ENCODE peak calls at places on chromosomes 1 and 21, in nine cellular contexts. V is NCI-H345; L is coronary artery; O is tibial nerve; Y is NCI-H2171; Q is nucleus accumbens; A is epithelial cell of prostate; W is activated effector memory CD4-positive, alpha-beta T cell treated with anti-CD3 and anti-CD28 coated beads, Interleukin-2, amount 50 U/mL, for 16 hours; S is body of pancreas. Z is an unnamed sample.

GRCh38 chr21:38645282-38645681 is 147.0 kb upstream of the ERG start:
- DNase-seq in V (no peak), L (no peak), O (no peak), Y (no peak), Q (no peak), A (peak), W (no peak), S (no peak), Z (no peak)

GRCh38 chr1:221230605-221231004 is 351.4 kb downstream of the HLX start:
- DNase-seq in V (peak), L (no peak), O (no peak), Y (no peak), Q (no peak), A (no peak), W (no peak), S (no peak), Z (no peak)

GRCh38 chr1:200262326-200262965 is 147.4 kb downstream of the ZNF281 start:
- DNase-seq in V (no peak), L (no peak), O (no peak), Y (no peak), Q (no peak), A (no peak), W (no peak), S (no peak), Z (no peak)

GRCh38 chr1:45008076-45008475 is 3.0 kb downstream of the HECTD3 start:
- DNase-seq in V (no peak), L (no peak), O (no peak), Y (no peak), Q (no peak), A (no peak), W (peak), S (no peak), Z (no peak)

GRCh38 chr1:203406446-203407045 is 55.6 kb upstream of the FMOD start:
- DNase-seq in V (no peak), L (peak), O (peak), Y (no peak), Q (no peak), A (no peak), W (no peak), S (no peak), Z (no peak)

GRCh38 chr1:26102046-26102925 is 9.3 kb upstream of the PDIK1L start:
- DNase-seq in V (no peak), L (no peak), O (no peak), Y (no peak), Q (no peak), A (no peak), W (peak), S (no peak), Z (no peak)

GRCh38 chr1:17244826-17245740 is 3.8 kb upstream of the PADI3 start:
- DNase-seq in V (peak), L (no peak), O (no peak), Y (peak), Q (no peak), A (no peak), W (no peak), S (no peak), Z (no peak)

GRCh38 chr1:172882791-172883386 is 167.9 kb downstream of the TNFSF18 start:
- DNase-seq in V (no peak), L (no peak), O (no peak), Y (no peak), Q (no peak), A (no peak), W (no peak), S (no peak), Z (no peak)

Z was measured in occipital lobe.